ENCODE peak calls at places on chromosomes 13 and 19, in eight cellular contexts. One of them, this sample, is unnamed.

GRCh38 chr13:81929988-81930387 is 1589.1 kb upstream of the SPRY2 start:
- DNase-seq in tibial artery: no peak
- DNase-seq in body of pancreas: no peak
- DNase-seq in OCI-LY7: no peak
- DNase-seq in heart right ventricle: no peak
- DNase-seq in psoas muscle: no peak
- DNase-seq in PC-9: no peak
- DNase-seq in fibroblast of mammary gland: peak
- DNase-seq in this sample: no peak

GRCh38 chr13:66508153-66508909 is 721.8 kb downstream of the PCDH9 start:
- DNase-seq in tibial artery: no peak
- DNase-seq in body of pancreas: no peak
- DNase-seq in OCI-LY7: no peak
- DNase-seq in heart right ventricle: no peak
- DNase-seq in psoas muscle: no peak
- DNase-seq in PC-9: no peak
- DNase-seq in fibroblast of mammary gland: peak
- DNase-seq in this sample: peak

GRCh38 chr13:95660981-95661581 is 15.9 kb upstream of the DNAJC3 start:
- DNase-seq in tibial artery: no peak
- DNase-seq in body of pancreas: peak
- DNase-seq in OCI-LY7: peak
- DNase-seq in heart right ventricle: no peak
- DNase-seq in psoas muscle: no peak
- DNase-seq in PC-9: no peak
- DNase-seq in fibroblast of mammary gland: peak
- DNase-seq in this sample: peak

GRCh38 chr19:17255150-17255621 is 9.4 kb downstream of the USHBP1 start:
- DNase-seq in tibial artery: no peak
- DNase-seq in body of pancreas: peak
- DNase-seq in OCI-LY7: no peak
- DNase-seq in heart right ventricle: no peak
- DNase-seq in psoas muscle: no peak
- DNase-seq in PC-9: peak
- DNase-seq in fibroblast of mammary gland: no peak
- DNase-seq in this sample: no peak

GRCh38 chr19:55080121-55080914 is 4.6 kb downstream of the EPS8L1 start:
- DNase-seq in tibial artery: no peak
- DNase-seq in body of pancreas: peak
- DNase-seq in OCI-LY7: peak
- DNase-seq in heart right ventricle: peak
- DNase-seq in psoas muscle: peak
- DNase-seq in PC-9: no peak
- DNase-seq in fibroblast of mammary gland: peak
- DNase-seq in this sample: peak

GRCh38 chr19:43467730-43468129 is 2.3 kb upstream of the LYPD3 start:
- DNase-seq in tibial artery: no peak
- DNase-seq in body of pancreas: no peak
- DNase-seq in OCI-LY7: no peak
- DNase-seq in heart right ventricle: no peak
- DNase-seq in psoas muscle: no peak
- DNase-seq in PC-9: no peak
- DNase-seq in fibroblast of mammary gland: peak
- DNase-seq in this sample: peak

GRCh38 chr19:42254083-42254849 is 662 bp downstream of the ERF start:
- DNase-seq in tibial artery: peak
- DNase-seq in body of pancreas: peak
- DNase-seq in OCI-LY7: peak
- DNase-seq in heart right ventricle: peak
- DNase-seq in psoas muscle: peak
- DNase-seq in PC-9: peak
- DNase-seq in fibroblast of mammary gland: peak
- DNase-seq in this sample: no peak

GRCh38 chr13:35378939-35379338 is 97.5 kb downstream of the MAB21L1 start:
- DNase-seq in tibial artery: no peak
- DNase-seq in body of pancreas: no peak
- DNase-seq in OCI-LY7: no peak
- DNase-seq in heart right ventricle: no peak
- DNase-seq in psoas muscle: no peak
- DNase-seq in PC-9: no peak
- DNase-seq in fibroblast of mammary gland: peak
- DNase-seq in this sample: peak

GRCh38 chr13:106349080-106349841 is 186.2 kb downstream of the EFNB2 start:
- DNase-seq in tibial artery: no peak
- DNase-seq in body of pancreas: peak
- DNase-seq in OCI-LY7: no peak
- DNase-seq in heart right ventricle: peak
- DNase-seq in psoas muscle: no peak
- DNase-seq in PC-9: peak
- DNase-seq in fibroblast of mammary gland: peak
- DNase-seq in this sample: peak

GRCh38 chr19:41734585-41734984 is 20.7 kb upstream of the CEACAM6 start:
- DNase-seq in tibial artery: no peak
- DNase-seq in body of pancreas: no peak
- DNase-seq in OCI-LY7: no peak
- DNase-seq in heart right ventricle: no peak
- DNase-seq in psoas muscle: no peak
- DNase-seq in PC-9: peak
- DNase-seq in fibroblast of mammary gland: no peak
- DNase-seq in this sample: no peak

DNA sequence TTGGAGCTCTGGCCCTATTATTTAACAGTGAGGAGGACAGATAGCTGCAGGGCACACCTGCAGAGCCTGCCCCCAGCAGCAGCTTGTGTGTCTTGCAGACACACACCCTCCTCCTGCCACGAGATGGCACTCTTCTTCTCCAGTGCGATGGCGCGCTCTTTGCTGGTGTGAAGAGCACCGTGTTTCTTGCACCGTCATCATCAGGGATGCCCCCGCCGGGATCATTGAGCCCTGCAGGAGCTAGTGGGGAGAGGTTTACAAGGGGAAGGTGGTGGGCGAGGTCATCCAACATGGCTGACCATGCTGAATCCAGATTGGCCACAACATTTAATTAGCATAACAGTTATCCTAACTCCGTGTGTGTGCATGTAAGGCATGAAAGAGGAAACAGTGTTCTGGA is 105.6 kb downstream of the RAB20 start:
- DNase-seq in tibial artery: peak
- DNase-seq in body of pancreas: peak
- DNase-seq in OCI-LY7: peak
- DNase-seq in heart right ventricle: peak
- DNase-seq in psoas muscle: peak
- DNase-seq in PC-9: peak
- DNase-seq in fibroblast of mammary gland: peak
- DNase-seq in this sample: peak
- H3K4me3 ChIP-seq in tibial artery: no peak
- H3K4me3 ChIP-seq in body of pancreas: no peak
- H3K4me3 ChIP-seq in OCI-LY7: peak
- H3K4me3 ChIP-seq in heart right ventricle: no peak
- H3K4me3 ChIP-seq in psoas muscle: peak
- H3K4me3 ChIP-seq in PC-9: no peak
- H3K4me3 ChIP-seq in fibroblast of mammary gland: no peak
- H3K4me3 ChIP-seq in this sample: no peak

GRCh38 chr19:7926727-7927604 is 1.0 kb upstream of the CTXN1 start:
- DNase-seq in tibial artery: no peak
- DNase-seq in body of pancreas: no peak
- DNase-seq in OCI-LY7: no peak
- DNase-seq in heart right ventricle: no peak
- DNase-seq in psoas muscle: peak
- DNase-seq in PC-9: no peak
- DNase-seq in fibroblast of mammary gland: no peak
- DNase-seq in this sample: no peak

GRCh38 chr19:7928334-7928706 is 2.4 kb upstream of the CTXN1 start:
- DNase-seq in tibial artery: peak
- DNase-seq in body of pancreas: no peak
- DNase-seq in OCI-LY7: no peak
- DNase-seq in heart right ventricle: no peak
- DNase-seq in psoas muscle: peak
- DNase-seq in PC-9: no peak
- DNase-seq in fibroblast of mammary gland: peak
- DNase-seq in this sample: no peak

GRCh38 chr19:7930765-7931164 is 4.8 kb upstream of the CTXN1 start:
- DNase-seq in tibial artery: no peak
- DNase-seq in body of pancreas: no peak
- DNase-seq in OCI-LY7: no peak
- DNase-seq in heart right ventricle: no peak
- DNase-seq in psoas muscle: no peak
- DNase-seq in PC-9: no peak
- DNase-seq in fibroblast of mammary gland: no peak
- DNase-seq in this sample: no peak

GRCh38 chr19:7927605-7928333 is 1.8 kb upstream of the CTXN1 start:
- DNase-seq in tibial artery: peak
- DNase-seq in body of pancreas: no peak
- DNase-seq in OCI-LY7: no peak
- DNase-seq in heart right ventricle: no peak
- DNase-seq in psoas muscle: peak
- DNase-seq in PC-9: no peak
- DNase-seq in fibroblast of mammary gland: no peak
- DNase-seq in this sample: no peak

DNA sequence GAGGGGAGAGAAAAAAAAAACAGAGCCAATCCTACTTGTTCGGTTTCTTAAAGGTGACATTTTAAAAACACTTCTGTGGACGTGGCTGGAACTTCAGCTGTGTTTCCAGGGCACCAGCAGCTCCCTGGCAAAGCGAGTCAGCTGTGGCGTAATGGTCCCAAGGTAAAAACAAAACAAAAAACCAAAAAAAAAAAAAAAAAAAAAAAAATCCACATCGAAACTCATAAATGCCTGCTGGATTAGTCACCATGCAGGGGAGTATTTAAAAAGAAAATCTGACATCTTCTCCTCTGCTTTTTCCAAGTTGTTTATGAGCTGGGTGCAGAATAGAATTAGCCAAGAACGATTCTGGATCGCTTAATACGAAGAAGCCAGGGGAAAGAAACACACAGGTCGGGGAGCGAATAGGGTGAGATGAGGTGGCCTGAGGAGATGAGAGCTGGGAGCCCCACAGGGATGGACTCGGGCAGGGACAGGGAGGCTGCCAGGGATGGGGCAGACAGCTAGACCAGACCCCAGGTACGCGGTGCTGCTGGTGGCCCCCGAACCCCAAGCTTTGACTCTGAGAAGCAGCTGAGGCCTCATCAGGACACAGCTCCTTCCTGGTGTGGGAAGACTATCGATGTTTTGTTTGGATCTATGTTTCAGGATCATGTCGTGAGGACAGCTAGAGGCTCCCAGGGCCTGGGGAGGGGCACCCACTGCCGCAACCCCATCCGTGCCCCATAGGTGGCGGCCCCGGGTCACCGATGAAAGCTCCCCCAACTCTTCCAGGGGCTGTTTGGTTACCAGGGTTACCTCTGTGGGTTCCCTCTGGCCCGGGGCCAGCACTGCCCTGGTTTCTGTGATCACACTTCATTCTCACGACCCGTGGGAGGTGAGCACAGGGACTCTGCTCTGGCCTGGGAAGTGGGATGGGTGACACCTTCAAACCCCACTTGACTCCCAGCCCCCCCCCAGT is 3.1 kb upstream of the CTXN1 start:
- DNase-seq in tibial artery: peak
- DNase-seq in body of pancreas: peak
- DNase-seq in OCI-LY7: peak
- DNase-seq in heart right ventricle: no peak
- DNase-seq in psoas muscle: peak
- DNase-seq in PC-9: peak
- DNase-seq in fibroblast of mammary gland: peak
- DNase-seq in this sample: peak
- TF ChIP-seq CTCF in tibial artery: peak
- TF ChIP-seq CTCF in body of pancreas: peak
- TF ChIP-seq CTCF in OCI-LY7: peak
- TF ChIP-seq CTCF in heart right ventricle: peak
- TF ChIP-seq CTCF in psoas muscle: peak
- TF ChIP-seq CTCF in PC-9: peak
- TF ChIP-seq CTCF in fibroblast of mammary gland: peak
- TF ChIP-seq CTCF in this sample: peak

DNA sequence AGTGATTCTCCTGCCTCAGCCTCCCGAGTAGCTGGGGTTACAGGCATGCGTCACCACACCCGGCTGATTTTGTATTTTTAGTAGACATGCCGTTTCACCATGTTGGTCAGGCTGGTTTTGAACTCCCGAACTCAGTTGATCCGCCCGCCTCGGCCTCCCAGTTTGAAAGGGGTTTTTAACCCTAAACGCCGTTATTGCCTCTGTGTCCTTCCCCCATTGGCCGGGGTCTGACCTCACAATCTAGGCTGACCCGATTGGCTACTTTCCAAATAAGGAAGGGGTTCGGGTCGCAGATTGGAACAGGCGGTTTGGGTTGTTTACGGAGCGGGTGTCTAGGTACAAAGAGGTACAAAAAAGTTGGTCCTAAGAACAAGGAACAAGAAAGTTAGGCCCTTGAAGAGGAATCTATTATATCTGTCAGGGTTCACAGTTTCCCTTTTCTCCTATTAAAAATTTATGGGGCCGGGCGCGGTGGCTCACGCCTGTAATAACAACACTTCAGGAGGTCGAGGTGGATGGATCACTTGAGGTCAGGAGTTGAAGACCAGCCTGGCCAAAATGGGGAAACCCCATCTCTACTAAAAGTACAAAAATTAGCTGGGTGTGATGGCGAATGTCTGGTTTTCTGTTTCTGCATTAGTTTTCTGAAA is 1.0 kb downstream of the ZNF253 start:
- DNase-seq in tibial artery: no peak
- DNase-seq in body of pancreas: peak
- DNase-seq in OCI-LY7: peak
- DNase-seq in heart right ventricle: peak
- DNase-seq in psoas muscle: no peak
- DNase-seq in PC-9: no peak
- DNase-seq in fibroblast of mammary gland: peak
- DNase-seq in this sample: no peak
- H3K4me3 ChIP-seq in tibial artery: peak
- H3K4me3 ChIP-seq in body of pancreas: peak
- H3K4me3 ChIP-seq in OCI-LY7: peak
- H3K4me3 ChIP-seq in heart right ventricle: peak
- H3K4me3 ChIP-seq in psoas muscle: peak
- H3K4me3 ChIP-seq in PC-9: peak
- H3K4me3 ChIP-seq in fibroblast of mammary gland: peak
- H3K4me3 ChIP-seq in this sample: peak

GRCh38 chr19:13966684-13967128 is 14.4 kb downstream of the DCAF15 start:
- DNase-seq in tibial artery: no peak
- DNase-seq in body of pancreas: no peak
- DNase-seq in OCI-LY7: no peak
- DNase-seq in heart right ventricle: no peak
- DNase-seq in psoas muscle: no peak
- DNase-seq in PC-9: no peak
- DNase-seq in fibroblast of mammary gland: no peak
- DNase-seq in this sample: no peak

GRCh38 chr19:13972368-13973155 is 20.3 kb downstream of the DCAF15 start:
- DNase-seq in tibial artery: no peak
- DNase-seq in body of pancreas: no peak
- DNase-seq in OCI-LY7: no peak
- DNase-seq in heart right ventricle: no peak
- DNase-seq in psoas muscle: no peak
- DNase-seq in PC-9: no peak
- DNase-seq in fibroblast of mammary gland: no peak
- DNase-seq in this sample: no peak

GRCh38 chr19:13968999-13969398 is 16.7 kb downstream of the DCAF15 start:
- DNase-seq in tibial artery: no peak
- DNase-seq in body of pancreas: no peak
- DNase-seq in OCI-LY7: no peak
- DNase-seq in heart right ventricle: no peak
- DNase-seq in psoas muscle: no peak
- DNase-seq in PC-9: no peak
- DNase-seq in fibroblast of mammary gland: no peak
- DNase-seq in this sample: no peak

GRCh38 chr19:13968383-13968935 is 16.1 kb downstream of the DCAF15 start:
- DNase-seq in tibial artery: no peak
- DNase-seq in body of pancreas: no peak
- DNase-seq in OCI-LY7: no peak
- DNase-seq in heart right ventricle: no peak
- DNase-seq in psoas muscle: no peak
- DNase-seq in PC-9: no peak
- DNase-seq in fibroblast of mammary gland: no peak
- DNase-seq in this sample: no peak

GRCh38 chr19:13969897-13970296 is 17.6 kb downstream of the DCAF15 start:
- DNase-seq in tibial artery: no peak
- DNase-seq in body of pancreas: no peak
- DNase-seq in OCI-LY7: no peak
- DNase-seq in heart right ventricle: no peak
- DNase-seq in psoas muscle: no peak
- DNase-seq in PC-9: no peak
- DNase-seq in fibroblast of mammary gland: no peak
- DNase-seq in this sample: no peak
- TF ChIP-seq CTCF in tibial artery: no peak
- TF ChIP-seq CTCF in body of pancreas: no peak
- TF ChIP-seq CTCF in OCI-LY7: no peak
- TF ChIP-seq CTCF in heart right ventricle: no peak
- TF ChIP-seq CTCF in psoas muscle: no peak
- TF ChIP-seq CTCF in PC-9: no peak
- TF ChIP-seq CTCF in fibroblast of mammary gland: no peak
- TF ChIP-seq CTCF in this sample: no peak